ENCODE peak calls at places on chromosomes 12 and 14, in ten cellular contexts. L is right lobe of liver, A is Peyer's patch, O is A549, G is body of pancreas, P is prostate gland, N is stomach, K is breast epithelium, Y is uterus, R is heart left ventricle. E is an unnamed sample. For H3K4me1, the result is how much of the 10 kb centered on the place peaks cover.

GRCh38 chr14:71240866-71241520 is 333.7 kb downstream of the PCNX1 start:
- DNase-seq in L (no peak), A (no peak), O (no peak), G (no peak), P (no peak), N (no peak), K (no peak), Y (no peak), R (no peak), E (no peak)

GRCh38 chr12:114850853-114851252 is 166.9 kb upstream of the TBX3 start:
- DNase-seq in L (no peak), A (no peak), O (no peak), G (no peak), P (no peak), N (no peak), K (no peak), Y (no peak), R (no peak), E (no peak)

GRCh38 chr14:96663491-96664067 is 133.6 kb upstream of the VRK1 start:
- DNase-seq in L (no peak), A (no peak), O (no peak), G (no peak), P (no peak), N (no peak), K (no peak), Y (no peak), R (no peak), E (no peak)

GRCh38 chr12:29220632-29221336 is 71.7 kb downstream of the FAR2 start:
- DNase-seq in L (no peak), A (no peak), O (no peak), G (no peak), P (no peak), N (no peak), K (no peak), Y (no peak), R (no peak), E (no peak)

GRCh38 chr14:20417250-20418186 is 4.2 kb upstream of the TEP1 start:
- DNase-seq in L (no peak), A (no peak), O (no peak), G (no peak), P (no peak), N (no peak), K (no peak), Y (no peak), R (no peak), E (no peak)

GRCh38 chr12:3200032-3200617 is 122.9 kb downstream of the TSPAN9 start:
- DNase-seq in L (no peak), A (no peak), O (peak), G (peak), P (peak), N (peak), K (no peak), Y (no peak), R (peak), E (peak)

GRCh38 chr14:101369916-101370592 is 191.2 kb upstream of the DIO3 start:
- DNase-seq in L (no peak), A (no peak), O (no peak), G (no peak), P (no peak), N (no peak), K (no peak), Y (peak), R (no peak), E (no peak)

GRCh38 chr14:53946071-53946403 is 10.6 kb downstream of the BMP4 start:
- DNase-seq in L (no peak), A (no peak), O (no peak), G (no peak), P (no peak), N (no peak), K (no peak), Y (no peak), R (no peak), E (no peak)

GRCh38 chr12:46452061-46452615 is 79.6 kb upstream of the SLC38A2 start:
- DNase-seq in L (no peak), A (no peak), O (no peak), G (no peak), P (no peak), N (no peak), K (no peak), Y (no peak), R (no peak), E (no peak)
- H3K4me1 ChIP-seq in L (under half), A (under half), O (under half), G (half or more), P (under half), N (under half), K (under half), Y (under half), R (under half), E (under half)

DNA sequence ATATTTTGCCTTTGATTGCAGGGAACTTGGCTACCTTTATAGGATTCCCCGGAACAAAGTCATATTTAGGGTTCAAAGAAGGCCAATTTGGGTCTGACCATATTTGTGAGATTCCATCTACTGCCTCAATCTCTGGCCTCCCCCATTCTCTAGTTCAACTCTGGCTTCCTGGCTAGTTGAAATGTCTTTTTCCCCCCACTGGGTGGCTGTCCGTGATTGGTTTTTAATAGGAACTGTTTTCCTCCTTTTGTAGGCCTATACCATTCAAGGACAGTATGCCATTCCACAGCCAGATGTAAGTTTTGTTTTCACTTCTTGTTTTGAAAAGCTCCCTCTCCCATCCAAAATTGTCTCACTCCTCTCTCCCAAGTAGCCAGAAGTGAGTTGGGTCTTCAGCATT is 13.8 kb downstream of the PCBP2 start:
- DNase-seq in L (no peak), A (no peak), O (no peak), G (no peak), P (no peak), N (no peak), K (no peak), Y (no peak), R (no peak), E (no peak)
- TF ChIP-seq CTCF in L (no peak), A (no peak), O (no peak), G (no peak), P (no peak), N (no peak), K (no peak), Y (no peak), R (no peak), E (no peak)

GRCh38 chr12:63905523-63905922 is 61.0 kb downstream of the SRGAP1 start:
- DNase-seq in L (no peak), A (no peak), O (peak), G (no peak), P (no peak), N (no peak), K (no peak), Y (no peak), R (no peak), E (no peak)
- TF ChIP-seq POLR2A in L (no peak), A (no peak), O (no peak), G (no peak), P (no peak), N (no peak), K (no peak), Y (no peak), R (no peak), E (no peak)

DNA sequence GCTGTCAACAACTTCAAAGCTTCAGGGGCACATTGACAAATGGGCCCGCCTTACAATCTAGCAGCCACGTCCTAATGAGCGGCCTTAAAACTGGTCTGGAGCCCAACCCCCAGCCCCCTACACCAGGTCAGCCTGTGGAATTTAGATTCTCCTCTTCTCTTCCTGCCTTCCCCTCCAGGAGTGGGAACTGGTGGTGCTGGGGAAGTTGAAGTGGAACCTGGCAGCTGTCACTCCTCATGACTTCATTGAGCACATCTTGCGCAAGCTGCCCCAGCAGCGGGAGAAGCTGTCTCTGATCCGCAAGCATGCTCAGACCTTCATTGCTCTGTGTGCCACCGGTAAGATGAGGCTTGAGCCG is 5.0 kb downstream of the CCND2 start:
- DNase-seq in L (peak), A (no peak), O (no peak), G (no peak), P (no peak), N (no peak), K (no peak), Y (no peak), R (peak), E (peak)
- H3K4me1 ChIP-seq in L (under half), A (under half), O (under half), G (half or more), P (under half), N (half or more), K (under half), Y (under half), R (under half), E (under half)

DNA sequence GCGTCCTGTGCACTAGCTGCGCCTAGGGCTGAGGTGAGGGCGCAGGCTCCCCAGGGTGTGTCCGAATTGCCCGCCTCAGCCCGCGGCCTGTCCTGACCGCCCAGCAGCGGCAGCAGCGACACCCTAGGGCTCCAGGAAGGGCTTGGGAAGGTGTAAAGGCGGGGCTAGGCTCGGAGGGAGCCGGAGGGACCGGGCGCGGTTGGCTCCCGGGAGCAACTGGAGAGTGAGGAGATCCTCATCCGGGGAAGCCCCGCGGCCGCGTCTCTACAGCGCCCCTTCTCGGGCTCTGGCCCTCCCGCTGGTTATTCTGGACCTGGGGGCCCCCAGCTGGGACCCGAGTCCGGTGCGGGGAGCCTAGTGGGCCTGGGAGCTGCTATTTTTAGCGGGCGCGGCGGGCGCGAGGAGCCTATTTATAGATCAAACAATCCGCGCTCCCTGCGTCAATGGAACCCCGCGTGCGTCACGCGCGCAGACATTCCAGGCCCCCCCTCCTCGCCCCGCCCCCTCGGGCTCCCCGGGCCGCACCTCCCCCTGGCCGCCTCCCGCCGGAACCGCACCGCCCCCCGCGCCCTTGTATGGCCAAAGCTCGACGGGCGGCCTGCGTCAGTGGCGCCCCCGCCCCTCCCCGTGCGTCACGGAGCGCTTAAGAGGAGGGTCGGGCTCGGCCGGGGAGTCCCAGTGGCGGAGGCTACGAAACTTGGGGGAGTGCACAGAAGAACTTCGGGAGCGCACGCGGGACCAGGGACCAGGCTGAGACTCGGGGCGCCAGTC is at the start of gene NR4A1:
- DNase-seq in L (peak), A (peak), O (peak), G (peak), P (peak), N (peak), K (peak), Y (peak), R (peak), E (peak)
- TF ChIP-seq CTCF in L (no peak), A (no peak), O (peak), G (no peak), P (peak), N (no peak), K (peak), Y (peak), R (peak), E (no peak)

E was measured in thyroid gland.